ENCODE peak calls at places on chromosomes 5 and 9, in ten cellular contexts. G, D, M, O, V, W, Z, B, I and F are unnamed samples.

GRCh38 chr5:132427285-132428146 is 58.0 kb downstream of the SLC22A5 start:
- DNase-seq in O (peak), B (no peak), I (no peak), G (peak), V (no peak), Z (no peak), M (peak), D (no peak), W (peak), F (no peak)

GRCh38 chr9:133703571-133704399 is 34.4 kb downstream of the SARDH start:
- DNase-seq in M (no peak), W (no peak), Z (no peak), I (no peak), G (no peak), V (no peak), B (no peak), D (no peak), O (no peak), F (no peak)

GRCh38 chr9:91502475-91502874 is 78.8 kb upstream of the NFIL3 start:
- DNase-seq in I (no peak), V (no peak), D (no peak), M (no peak), W (no peak), Z (no peak), B (no peak), G (no peak), O (no peak), F (no peak)

GRCh38 chr9:113154471-113154870 is 3.7 kb downstream of the SLC31A2 start:
- DNase-seq in Z (peak), G (no peak), O (no peak), D (no peak), I (no peak), M (no peak), B (peak), W (no peak), V (no peak), F (peak)

GRCh38 chr9:21323091-21323490 is 12.1 kb downstream of the KLHL9 start:
- DNase-seq in O (no peak), G (no peak), M (no peak), I (no peak), B (no peak), Z (no peak), V (no peak), W (no peak), D (no peak), F (no peak)

GRCh38 chr9:121498487-121499176 is 1.0 kb downstream of the GGTA1 start:
- DNase-seq in D (no peak), Z (peak), O (no peak), W (no peak), M (no peak), V (no peak), I (no peak), B (peak), G (peak), F (peak)

GRCh38 chr5:3606121-3606831 is 10.6 kb downstream of the IRX1 start:
- DNase-seq in V (no peak), G (no peak), M (no peak), B (no peak), O (no peak), W (no peak), I (no peak), Z (no peak), D (no peak), F (no peak)

GRCh38 chr9:133490201-133490681 is 11.3 kb upstream of the SLC2A6 start:
- DNase-seq in Z (no peak), I (no peak), D (no peak), W (no peak), B (no peak), V (no peak), M (no peak), O (no peak), G (no peak), F (no peak)

GRCh38 chr5:72063219-72063819 is 44.0 kb upstream of the MAP1B start:
- DNase-seq in I (no peak), M (no peak), V (no peak), W (no peak), B (peak), O (no peak), G (no peak), D (peak), Z (peak), F (peak)

GRCh38 chr9:3507395-3508077 is 18.3 kb downstream of the RFX3 start:
- DNase-seq in O (no peak), Z (no peak), G (no peak), M (no peak), W (no peak), V (no peak), D (no peak), I (no peak), B (no peak), F (no peak)

GRCh38 chr9:20570086-20570485 is 52.2 kb downstream of the MLLT3 start:
- DNase-seq in G (no peak), O (no peak), D (no peak), Z (no peak), B (peak), V (no peak), I (no peak), W (no peak), M (no peak), F (peak)

GRCh38 chr5:63400079-63400478 is 562.2 kb downstream of the HTR1A start:
- DNase-seq in B (no peak), O (no peak), D (no peak), W (no peak), V (no peak), Z (no peak), M (no peak), I (no peak), G (no peak), F (no peak)

GRCh38 chr5:139419226-139419625 is 15.3 kb upstream of the SPATA24 start:
- DNase-seq in M (no peak), G (no peak), B (no peak), V (no peak), I (peak), O (no peak), D (no peak), W (no peak), Z (no peak), F (no peak)

GRCh38 chr5:158852622-158853021 is 247.1 kb downstream of the EBF1 start:
- DNase-seq in B (no peak), D (no peak), O (no peak), V (no peak), W (no peak), M (no peak), I (no peak), G (no peak), Z (no peak), F (no peak)

GRCh38 chr5:103259705-103260355 is 1.3 kb downstream of the MACIR start:
- DNase-seq in W (no peak), D (peak), V (no peak), I (no peak), O (peak), Z (peak), M (no peak), G (no peak), B (peak), F (peak)

GRCh38 chr5:107072440-107072839 is 598.3 kb downstream of the EFNA5 start:
- DNase-seq in V (no peak), W (no peak), O (no peak), B (no peak), G (no peak), D (no peak), Z (no peak), I (no peak), M (no peak), F (peak)

GRCh38 chr9:130634191-130634768 is 30.1 kb upstream of the PRDM12 start:
- DNase-seq in W (no peak), M (no peak), B (no peak), D (no peak), G (no peak), V (no peak), O (no peak), I (no peak), Z (no peak), F (no peak)

GRCh38 chr9:16044116-16044881 is 491.5 kb downstream of the CCDC171 start:
- DNase-seq in Z (peak), B (peak), W (no peak), V (no peak), G (no peak), D (no peak), M (no peak), O (no peak), I (no peak), F (peak)

GRCh38 chr9:16033921-16034320 is 481.1 kb downstream of the CCDC171 start:
- DNase-seq in B (no peak), M (no peak), G (no peak), I (no peak), Z (no peak), V (no peak), D (no peak), W (no peak), O (no peak), F (no peak)

GRCh38 chr9:16039988-16040761 is 487.3 kb downstream of the CCDC171 start:
- DNase-seq in Z (no peak), W (no peak), I (no peak), B (no peak), V (no peak), O (no peak), G (no peak), D (peak), M (no peak), F (peak)

DNA sequence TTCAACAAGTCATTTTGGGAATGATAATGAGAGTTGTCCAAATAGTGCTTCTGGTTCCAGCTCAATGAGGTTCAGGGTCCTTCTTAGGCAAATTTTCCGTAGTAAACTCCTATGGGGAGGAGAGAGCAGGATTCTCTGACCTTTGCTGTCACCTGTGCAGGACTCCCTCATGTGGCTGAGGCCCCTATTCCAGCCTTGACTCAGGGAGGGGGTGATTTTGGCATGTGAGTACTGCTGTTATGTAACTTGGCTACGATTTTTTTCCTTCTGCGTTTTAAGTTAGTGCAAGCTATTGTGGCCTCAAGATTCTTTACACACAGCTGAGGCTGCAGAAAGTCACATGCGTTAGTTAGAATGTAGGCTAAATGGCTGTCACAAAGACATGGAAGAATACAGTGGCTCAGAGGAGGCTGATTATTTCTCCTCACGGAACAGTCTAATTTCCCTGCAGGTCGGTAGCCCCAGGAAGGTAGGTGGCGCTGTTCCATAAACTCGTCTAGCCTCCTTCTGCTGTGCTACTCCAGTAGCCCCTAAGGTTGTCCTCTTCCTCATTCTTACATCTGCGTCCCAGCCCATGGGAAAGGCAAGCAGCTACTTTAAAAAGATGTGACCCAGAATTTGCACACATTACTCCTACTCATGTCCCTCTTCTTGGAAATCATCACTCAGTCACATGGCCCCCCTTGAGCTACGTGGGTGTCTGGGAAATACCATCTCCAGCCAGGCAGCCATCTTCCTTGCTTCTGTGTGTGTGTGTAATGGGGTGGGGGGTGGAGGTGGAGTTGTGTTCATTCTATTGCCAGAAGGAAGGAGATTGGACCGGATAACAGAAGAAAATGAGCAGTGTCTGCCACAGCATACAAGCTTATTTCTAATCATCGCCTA is 486.5 kb downstream of the CCDC171 start:
- DNase-seq in D (peak), M (no peak), O (no peak), W (no peak), B (peak), Z (peak), G (no peak), I (no peak), V (no peak), F (peak)
- TF ChIP-seq CTCF in D (peak), M (no peak), O (no peak), W (peak), B (peak), Z (peak), G (no peak), I (no peak), V (no peak), F (peak)

GRCh38 chr9:128821584-128822406 is 3.5 kb downstream of the ENDOG start:
- DNase-seq in V (no peak), Z (no peak), G (no peak), W (no peak), O (no peak), I (no peak), M (no peak), D (no peak), B (no peak), F (no peak)

GRCh38 chr9:128820665-128821583 is 2.6 kb downstream of the ENDOG start:
- DNase-seq in W (no peak), I (no peak), D (no peak), B (no peak), G (no peak), V (no peak), Z (no peak), M (no peak), O (no peak), F (no peak)

GRCh38 chr9:128818099-128818838 is at the start of gene ENDOG:
- DNase-seq in O (peak), B (peak), Z (peak), M (peak), W (peak), I (peak), G (peak), D (peak), V (peak), F (peak)

GRCh38 chr9:128818839-128819715 is 777 bp downstream of the ENDOG start:
- DNase-seq in W (peak), V (no peak), B (no peak), G (peak), I (no peak), Z (peak), M (peak), D (no peak), O (no peak), F (no peak)

DNA sequence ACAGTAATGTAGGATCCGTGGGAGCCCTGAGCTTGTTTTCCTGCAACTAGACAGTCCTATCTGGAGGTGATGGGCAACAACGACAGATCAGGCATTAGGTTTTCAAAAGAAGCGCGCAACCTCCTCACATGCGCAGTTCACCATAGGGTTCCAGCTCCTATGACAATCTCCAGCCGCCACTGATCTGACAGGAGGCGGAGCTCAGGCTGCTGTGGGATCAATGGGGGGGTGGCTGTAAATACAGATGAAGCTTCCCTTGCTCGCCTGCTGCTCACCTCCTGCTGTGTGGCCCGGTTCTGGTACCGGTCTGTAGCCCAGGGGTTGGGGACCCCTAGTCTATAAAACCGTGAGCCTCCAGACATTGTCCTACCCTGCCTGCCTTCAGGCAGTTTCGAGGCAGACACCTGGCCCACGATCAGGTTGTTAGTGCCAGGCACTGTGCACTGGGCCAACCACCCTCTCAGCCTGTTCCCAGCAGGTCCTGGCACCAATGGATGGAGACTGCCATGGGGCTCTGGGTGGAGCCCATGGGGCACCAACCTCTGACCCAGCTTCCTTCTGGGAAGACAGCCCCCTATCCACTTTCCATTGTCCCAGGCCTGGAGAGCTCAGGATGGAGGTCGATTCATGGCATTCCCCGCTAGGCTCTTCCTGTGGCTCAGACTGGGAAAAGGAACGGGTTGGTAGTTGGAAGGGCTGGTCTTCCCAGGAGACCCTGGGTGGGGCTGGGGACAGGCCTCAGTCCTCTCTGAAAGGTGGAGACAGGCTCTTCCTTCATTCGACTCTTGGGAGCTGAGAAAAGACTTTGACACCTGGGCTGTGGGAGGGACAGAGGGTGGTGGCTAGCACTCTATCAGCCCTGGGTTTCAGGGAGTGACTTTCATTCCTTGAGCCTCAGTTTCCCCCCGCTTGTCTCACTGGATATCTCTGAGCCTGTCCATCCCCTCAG is 1.7 kb downstream of the ENDOG start:
- DNase-seq in W (peak), V (no peak), Z (peak), B (peak), I (no peak), D (no peak), M (no peak), O (no peak), G (no peak), F (peak)
- H3K4me3 ChIP-seq in W (peak), V (peak), Z (no peak), B (no peak), I (peak), D (no peak), M (no peak), O (no peak), G (no peak), F (no peak)

GRCh38 chr5:98773464-98774191 is at the start of gene RGMB:
- DNase-seq in I (peak), M (peak), G (peak), Z (peak), V (peak), W (peak), O (peak), B (peak), D (peak), F (peak)
- TF ChIP-seq CTCF in I (no peak), M (no peak), G (peak), Z (no peak), V (no peak), W (no peak), O (no peak), B (no peak), D (no peak), F (no peak)

DNA sequence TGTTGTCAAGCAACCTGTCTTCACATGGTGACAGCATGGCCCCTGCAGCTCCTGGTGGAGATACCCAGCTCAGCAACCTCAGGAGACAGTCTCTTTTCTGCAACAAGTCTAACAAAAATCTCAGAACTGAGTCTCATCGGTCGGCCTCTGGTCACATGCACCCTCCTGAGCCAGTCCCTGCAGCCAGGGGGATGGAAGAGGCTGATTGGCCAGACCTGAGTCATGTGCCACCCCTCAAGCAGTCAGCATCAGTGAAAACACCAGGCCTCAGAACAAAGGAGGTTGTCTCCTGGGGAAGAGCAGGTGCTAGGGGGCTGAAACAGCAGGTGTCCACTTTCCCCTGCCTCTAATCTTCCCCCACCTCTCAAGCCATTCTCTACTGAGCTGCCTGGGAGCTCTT is 54.4 kb downstream of the SMIM23 start:
- DNase-seq in I (no peak), Z (no peak), G (no peak), O (no peak), W (no peak), V (no peak), M (no peak), B (no peak), D (no peak), F (no peak)
- H3K4me3 ChIP-seq in I (no peak), Z (no peak), G (no peak), O (no peak), W (no peak), V (no peak), M (no peak), B (no peak), D (no peak), F (no peak)

DNA sequence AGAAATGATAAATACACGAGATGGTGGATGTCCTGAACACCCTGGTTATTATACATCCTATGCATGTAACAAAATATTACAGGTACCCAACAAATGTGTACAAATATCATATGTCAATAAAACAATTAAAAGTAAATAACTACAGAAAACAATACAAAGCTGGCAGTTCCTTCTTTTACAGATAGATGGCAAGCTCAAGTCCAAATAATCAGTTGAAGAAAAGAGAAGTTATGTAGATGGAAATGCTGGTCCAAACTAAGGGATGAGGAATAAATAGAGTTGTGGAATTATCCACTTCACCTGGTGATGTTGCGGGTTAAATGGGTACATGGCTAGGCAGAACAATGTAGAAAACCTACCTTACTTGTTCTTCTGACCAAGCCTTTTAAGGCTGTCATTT is 79.4 kb downstream of the PALM2AKAP2 start:
- DNase-seq in B (no peak), Z (no peak), I (no peak), O (no peak), D (no peak), M (no peak), G (no peak), W (no peak), V (no peak), F (peak)
- TF ChIP-seq CTCF in B (peak), Z (peak), I (no peak), O (no peak), D (no peak), M (no peak), G (no peak), W (peak), V (no peak), F (peak)

GRCh38 chr9:87713278-87713989 is 12.5 kb upstream of the CTSL start:
- DNase-seq in I (peak), D (peak), W (peak), O (peak), Z (peak), B (peak), V (peak), G (no peak), M (peak), F (peak)

GRCh38 chr9:87716141-87716540 is 9.8 kb upstream of the CTSL start:
- DNase-seq in M (no peak), D (no peak), I (no peak), W (no peak), B (no peak), O (no peak), V (no peak), Z (no peak), G (no peak), F (no peak)

GRCh38 chr9:87712801-87713277 is 13.1 kb upstream of the CTSL start:
- DNase-seq in W (no peak), I (no peak), G (no peak), B (no peak), D (no peak), O (no peak), M (no peak), V (no peak), Z (no peak), F (no peak)

GRCh38 chr9:87713990-87714335 is 12.0 kb upstream of the CTSL start:
- DNase-seq in Z (no peak), O (no peak), M (no peak), B (no peak), D (no peak), I (no peak), V (no peak), G (no peak), W (no peak), F (no peak)

DNA sequence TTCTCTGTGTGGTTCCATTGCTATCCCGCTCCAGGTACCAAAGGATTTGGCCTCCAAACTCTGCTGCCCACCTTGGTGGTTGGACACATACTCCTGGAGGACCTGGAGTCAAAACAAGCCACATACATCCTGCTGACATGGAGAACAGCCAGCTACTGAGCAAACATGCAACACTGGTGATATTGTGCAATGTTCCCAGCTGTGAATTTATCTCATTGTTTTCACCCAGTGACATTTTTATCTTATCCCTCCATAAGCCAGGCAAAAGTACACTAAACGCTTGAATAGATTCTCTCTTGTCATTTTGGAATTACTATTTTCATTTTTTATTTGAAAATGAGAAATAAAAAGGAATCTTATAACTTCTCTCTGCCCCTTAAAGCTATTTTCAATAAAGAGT is 11.1 kb upstream of the CTSL start:
- DNase-seq in B (peak), I (no peak), W (no peak), M (peak), O (peak), G (peak), V (no peak), D (peak), Z (peak), F (peak)
- H3K4me3 ChIP-seq in B (no peak), I (no peak), W (no peak), M (no peak), O (no peak), G (no peak), V (no peak), D (no peak), Z (no peak), F (no peak)